ENCODE peak calls at places on chromosomes 5 and 9, in four cellular contexts. Z is WTC11, I is SK-N-SH, S is GM12878. D is an unnamed sample.

GRCh38 chr5:81242906-81243436 is 9.8 kb downstream of the CKMT2 start:
- DNase-seq in Z (no peak), I (no peak), S (no peak), D (no peak)

GRCh38 chr9:1916676-1917075 is 98.5 kb upstream of the SMARCA2 start:
- DNase-seq in Z (no peak), I (no peak), S (no peak), D (no peak)

GRCh38 chr5:64612349-64612961 is 77.8 kb upstream of the SHISAL2B start:
- DNase-seq in Z (peak; percentile 38), I (peak; percentile 20), S (no peak), D (peak; percentile 12)

GRCh38 chr9:111986035-111986556 is 89.5 kb downstream of the UGCG start:
- DNase-seq in Z (no peak), I (no peak), S (no peak), D (no peak)

GRCh38 chr9:113614843-113615648 is 151.5 kb downstream of the RGS3 start:
- DNase-seq in Z (no peak), I (no peak), S (no peak), D (no peak)

GRCh38 chr5:89686081-89686765 is 723.3 kb downstream of the CETN3 start:
- DNase-seq in Z (no peak), I (peak; percentile 21), S (no peak), D (no peak)

GRCh38 chr5:36059571-36060515 is 6.8 kb downstream of the UGT3A2 start:
- DNase-seq in Z (no peak), I (no peak), S (no peak), D (no peak)

GRCh38 chr9:89418882-89419641 is 78.9 kb downstream of the SEMA4D start:
- DNase-seq in Z (no peak), I (no peak), S (no peak), D (no peak)

GRCh38 chr9:78031826-78032598 is 401 bp upstream of the GNAQ start:
- DNase-seq in Z (peak; percentile 85), I (peak; percentile 94), S (no peak), D (peak; percentile 83)

GRCh38 chr9:99823392-99824377 is 2.0 kb downstream of the NR4A3 start:
- DNase-seq in Z (peak; percentile 41), I (peak; percentile 78), S (no peak), D (peak; percentile 16)

GRCh38 chr5:135466178-135467050 is 14.3 kb upstream of the TIFAB start:
- DNase-seq in Z (peak; percentile 91), I (peak; percentile 94), S (no peak), D (peak; percentile 83)

GRCh38 chr5:135468541-135468940 is 16.4 kb upstream of the TIFAB start:
- DNase-seq in Z (peak; percentile 1), I (no peak), S (no peak), D (no peak)

GRCh38 chr5:135467051-135467625 is 15.0 kb upstream of the TIFAB start:
- DNase-seq in Z (peak; percentile 10), I (no peak), S (no peak), D (no peak)

GRCh38 chr5:135468086-135468485 is 15.9 kb upstream of the TIFAB start:
- DNase-seq in Z (peak; percentile 4), I (no peak), S (no peak), D (no peak)

DNA sequence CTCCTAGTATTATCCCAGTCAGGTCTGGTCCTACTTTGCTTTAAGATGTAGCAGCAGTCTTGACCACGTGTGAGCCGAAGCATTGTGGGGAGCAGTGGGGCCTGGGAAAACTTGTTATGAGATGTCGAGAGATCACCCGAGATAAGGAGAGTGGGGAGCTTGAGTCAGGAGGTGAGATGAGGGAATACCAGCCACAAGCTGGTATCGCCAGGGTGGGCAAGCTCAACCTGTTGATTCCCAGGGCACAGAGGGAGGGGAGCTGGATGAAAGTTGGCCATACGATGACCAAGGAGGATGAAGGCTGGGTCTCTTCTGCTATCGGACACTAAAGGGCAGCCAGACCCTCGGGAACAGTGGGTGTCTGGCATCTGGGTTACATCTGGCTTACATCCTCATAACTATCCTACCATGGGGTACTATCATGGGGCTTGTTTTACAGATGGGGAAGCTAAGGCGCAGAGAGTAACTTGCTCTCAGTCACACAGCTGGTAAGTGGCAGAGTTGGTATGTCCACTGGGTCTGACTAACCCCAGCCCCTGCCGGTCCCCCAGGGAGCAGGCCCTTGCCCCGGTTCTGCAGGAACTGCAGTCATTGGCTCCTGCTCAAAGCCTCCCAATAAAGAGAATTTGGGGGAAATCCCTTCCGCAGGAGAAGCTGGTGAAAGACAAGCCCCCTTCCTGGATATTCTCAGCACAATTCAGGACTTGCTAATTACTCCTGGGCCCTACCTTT is 13.4 kb upstream of the TIFAB start:
- DNase-seq in Z (no peak), I (no peak), S (no peak), D (no peak)
- TF ChIP-seq USF1 in Z (no peak), I (no peak), S (no peak), D (no peak)

GRCh38 chr5:79840085-79840990 is 150.7 kb downstream of the CMYA5 start:
- DNase-seq in Z (no peak), I (no peak), S (no peak), D (no peak)

GRCh38 chr5:79835220-79835714 is 145.6 kb downstream of the CMYA5 start:
- DNase-seq in Z (no peak), I (no peak), S (no peak), D (no peak)

GRCh38 chr5:79834420-79835219 is 145.0 kb downstream of the CMYA5 start:
- DNase-seq in Z (no peak), I (no peak), S (no peak), D (no peak)

GRCh38 chr5:79841172-79841571 is 149.9 kb downstream of the MTX3 start:
- DNase-seq in Z (no peak), I (no peak), S (no peak), D (no peak)

DNA sequence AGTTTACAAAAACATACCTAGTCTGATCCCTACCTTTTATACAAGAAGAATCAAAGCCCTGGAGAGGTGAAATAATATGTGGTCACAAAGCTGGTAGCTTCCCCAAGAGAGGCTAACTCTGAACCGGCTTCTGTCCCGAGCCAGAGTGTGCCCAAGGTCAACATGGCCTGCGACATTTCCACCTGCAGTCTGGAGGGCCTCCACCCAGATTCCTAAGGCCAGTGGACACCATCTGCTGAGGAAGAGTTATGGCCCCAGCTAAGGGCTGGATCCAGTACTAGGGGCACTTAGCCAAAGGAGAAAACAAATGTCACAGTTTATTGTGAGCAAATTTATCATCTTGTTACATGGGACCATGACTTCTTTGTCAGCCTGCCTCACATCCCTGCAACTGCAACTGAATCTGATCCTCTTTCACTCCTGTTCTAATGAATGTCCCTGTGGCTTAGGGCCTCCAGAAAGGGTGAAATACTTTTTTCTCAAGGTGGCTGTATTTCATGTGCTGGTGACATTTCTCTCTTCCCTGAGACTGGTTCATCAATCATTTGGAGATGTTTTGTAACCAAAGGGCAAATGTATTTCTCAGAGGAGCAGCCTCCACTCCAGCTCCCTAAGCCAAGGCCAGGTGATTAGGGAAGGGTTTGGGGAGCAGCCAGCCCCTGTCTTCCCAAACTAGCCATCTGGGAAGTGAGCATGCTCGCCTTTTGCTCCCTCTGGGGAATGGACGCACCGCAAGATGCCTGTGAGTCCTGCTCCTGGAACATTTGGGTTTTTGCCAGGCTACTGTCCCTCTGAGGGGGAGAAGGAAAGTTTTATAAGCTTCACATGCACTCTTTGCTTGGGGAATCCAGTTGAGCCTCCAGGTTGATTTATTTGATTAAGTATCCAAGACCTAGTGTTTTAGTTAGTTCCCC is 148.3 kb downstream of the CMYA5 start:
- DNase-seq in Z (no peak), I (no peak), S (no peak), D (no peak)
- TF ChIP-seq USF1 in Z (no peak), I (no peak), S (no peak), D (no peak)

GRCh38 chr5:44881266-44881665 is 72.5 kb downstream of the MRPS30 start:
- DNase-seq in Z (no peak), I (no peak), S (no peak), D (no peak)

GRCh38 chr5:44871401-44871800 is 62.7 kb downstream of the MRPS30 start:
- DNase-seq in Z (no peak), I (no peak), S (no peak), D (no peak)

GRCh38 chr5:44870430-44870829 is 61.7 kb downstream of the MRPS30 start:
- DNase-seq in Z (no peak), I (no peak), S (no peak), D (no peak)

DNA sequence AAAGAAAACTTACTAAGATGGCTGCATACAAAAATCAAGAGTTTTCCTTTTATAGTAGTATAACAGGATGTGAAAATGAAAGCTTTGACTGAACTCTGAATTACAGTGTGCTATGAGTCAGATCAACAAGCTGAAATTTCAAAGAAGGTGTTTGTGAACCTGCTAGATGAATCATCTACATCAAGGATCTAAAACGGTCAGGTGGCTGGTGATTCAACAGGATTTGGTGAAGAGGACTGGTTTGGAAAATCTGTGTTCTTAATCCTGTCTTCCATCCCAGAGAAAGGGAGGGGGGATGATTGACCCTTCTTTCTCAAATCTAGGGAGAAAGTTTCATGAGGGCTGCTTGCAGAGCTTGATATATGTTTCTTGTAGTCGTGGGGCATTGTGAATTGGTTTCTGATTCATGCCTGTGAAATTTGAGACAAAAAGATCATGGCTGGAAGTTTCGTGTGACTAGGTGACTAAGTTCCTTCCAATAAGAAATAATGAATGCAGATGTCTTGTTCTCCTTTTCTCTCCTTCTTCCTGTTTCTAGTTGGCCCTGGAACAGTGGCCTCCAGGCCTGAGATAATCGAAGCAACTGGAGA is 67.0 kb downstream of the MRPS30 start:
- DNase-seq in Z (no peak), I (no peak), S (peak; percentile 55), D (no peak)
- TF ChIP-seq USF1 in Z (no peak), I (no peak), S (no peak), D (no peak)

GRCh38 chr9:281753-282645 is 67.3 kb downstream of the DOCK8 start:
- DNase-seq in Z (no peak), I (no peak), S (no peak), D (no peak)

GRCh38 chr9:277595-278330 is 63.1 kb downstream of the DOCK8 start:
- DNase-seq in Z (no peak), I (no peak), S (no peak), D (no peak)

GRCh38 chr9:279674-280073 is 65.0 kb downstream of the DOCK8 start:
- DNase-seq in Z (no peak), I (no peak), S (no peak), D (no peak)

GRCh38 chr9:274101-274500 is 59.4 kb downstream of the DOCK8 start:
- DNase-seq in Z (no peak), I (no peak), S (no peak), D (no peak)

GRCh38 chr9:278651-279050 is 64.0 kb downstream of the DOCK8 start:
- DNase-seq in Z (no peak), I (no peak), S (no peak), D (no peak)
- TF ChIP-seq USF1 in Z (no peak), I (no peak), S (no peak), D (no peak)

DNA sequence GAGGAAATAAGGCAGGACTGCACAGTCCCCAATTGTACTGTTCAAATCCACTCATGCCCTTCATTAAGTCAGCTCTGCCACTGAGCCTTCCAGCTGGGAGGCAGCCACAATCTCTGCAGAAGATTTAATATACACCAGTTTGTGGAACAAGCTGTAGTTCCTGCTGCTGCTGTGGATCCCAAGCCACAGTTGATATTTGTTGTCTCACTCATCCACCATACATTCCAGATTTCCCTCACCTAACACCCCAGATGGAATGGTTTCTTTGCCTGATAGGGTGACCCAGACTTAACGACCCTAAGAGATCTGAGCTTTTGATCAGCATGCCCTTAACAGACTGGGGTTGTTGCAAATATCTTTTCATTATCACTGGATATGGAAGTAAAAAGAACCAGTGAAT is 41.4 kb downstream of the PDCD1LG2 start:
- DNase-seq in Z (no peak), I (no peak), S (no peak), D (no peak)
- TF ChIP-seq USF1 in Z (no peak), I (no peak), S (no peak), D (no peak)

GRCh38 chr9:123418052-123418430 is 62.0 kb downstream of the CRB2 start:
- DNase-seq in Z (no peak), I (no peak), S (no peak), D (no peak)
- TF ChIP-seq USF1 in Z (no peak), I (no peak), S (no peak), D (no peak)

GRCh38 chr5:122464191-122464590 is 152.2 kb downstream of the SNCAIP start:
- DNase-seq in Z (no peak), I (no peak), S (no peak), D (no peak)
- TF ChIP-seq USF1 in Z (no peak), I (no peak), S (no peak), D (no peak)